ENCODE peak calls at places on chromosome 1, in eight cellular contexts. D is left ventricle myocardium superior, M is smooth muscle cell of the brain vasculature, B is adipocyte, Q is fibroblast of pulmonary artery, G is heart left ventricle, Z is NT2/D1, E is T-helper 2 cell. N is an unnamed sample.

GRCh38 chr1:161954050-161954449 is 69.6 kb downstream of the OLFML2B start:
- DNase-seq in Z (no peak), E (no peak), B (no peak), G (no peak), Q (no peak), M (no peak), D (no peak), N (peak; percentile 46)

GRCh38 chr1:13714851-13715250 is 14.9 kb downstream of the PRDM2 start:
- DNase-seq in M (no peak), Z (no peak), D (no peak), E (no peak), B (peak; percentile 65), G (no peak), Q (no peak), N (no peak)

GRCh38 chr1:192448026-192448578 is 127.5 kb upstream of the RGS1 start:
- DNase-seq in Z (no peak), G (no peak), Q (no peak), B (peak; percentile 8), E (no peak), M (no peak), D (no peak), N (no peak)

GRCh38 chr1:26145041-26145959 is 13.6 kb upstream of the FAM110D start:
- DNase-seq in Q (peak; percentile 87), G (peak; percentile 82), Z (peak; percentile 92), B (peak; percentile 94), M (peak; percentile 51), E (peak; percentile 61), D (peak; percentile 74), N (peak; percentile 90)

GRCh38 chr1:41758490-41758889 is 160.2 kb downstream of the HIVEP3 start:
- DNase-seq in B (peak; percentile 15), D (no peak), E (no peak), Q (peak; percentile 71), G (no peak), Z (no peak), M (no peak), N (no peak)

GRCh38 chr1:33654267-33654832 is 181.9 kb downstream of the ZSCAN20 start:
- DNase-seq in E (no peak), B (peak; percentile 39), Z (peak; percentile 36), D (no peak), G (no peak), Q (peak; percentile 3), M (no peak), N (no peak)

GRCh38 chr1:6178751-6179563 is 1.2 kb downstream of the CHD5 start:
- DNase-seq in M (no peak), B (peak; percentile 31), Z (no peak), G (no peak), D (no peak), E (no peak), Q (no peak), N (no peak)

GRCh38 chr1:180156631-180157091 is 2.0 kb downstream of the QSOX1 start:
- DNase-seq in G (no peak), D (no peak), B (peak; percentile 67), M (no peak), Q (peak; percentile 66), E (no peak), Z (no peak), N (no peak)

GRCh38 chr1:153919879-153920852 is 2.6 kb downstream of the GATAD2B start:
- DNase-seq in D (no peak), E (peak; percentile 45), Q (peak; percentile 42), B (peak; percentile 45), Z (no peak), M (no peak), G (no peak), N (no peak)